ENCODE peak calls at places on chromosomes 3 and 15, in eight cellular contexts. One of them, this sample, is unnamed.

GRCh38 chr15:50542051-50542450 is 4.4 kb downstream of the USP50 start:
- DNase-seq in left ventricle myocardium inferior: no peak
- DNase-seq in mammary epithelial cell: no peak
- DNase-seq in sigmoid colon: no peak
- DNase-seq in heart left ventricle: no peak
- DNase-seq in ovary: no peak
- DNase-seq in HL-60: no peak
- DNase-seq in esophagus squamous epithelium: no peak
- DNase-seq in this sample: peak

GRCh38 chr3:87206070-87206469 is 21.0 kb upstream of the CHMP2B start:
- DNase-seq in mammary epithelial cell: peak
- DNase-seq in HL-60: no peak
- DNase-seq in ovary: no peak
- DNase-seq in left ventricle myocardium inferior: no peak
- DNase-seq in heart left ventricle: no peak
- DNase-seq in sigmoid colon: no peak
- DNase-seq in esophagus squamous epithelium: no peak
- DNase-seq in this sample: peak

GRCh38 chr3:124510290-124510689 is 220.0 kb upstream of the UMPS start:
- DNase-seq in sigmoid colon: no peak
- DNase-seq in ovary: no peak
- DNase-seq in left ventricle myocardium inferior: no peak
- DNase-seq in mammary epithelial cell: peak
- DNase-seq in HL-60: no peak
- DNase-seq in heart left ventricle: no peak
- DNase-seq in esophagus squamous epithelium: no peak
- DNase-seq in this sample: peak

GRCh38 chr3:4678320-4678719 is 185.2 kb downstream of the ITPR1 start:
- DNase-seq in ovary: no peak
- DNase-seq in HL-60: no peak
- DNase-seq in sigmoid colon: no peak
- DNase-seq in esophagus squamous epithelium: no peak
- DNase-seq in mammary epithelial cell: no peak
- DNase-seq in heart left ventricle: no peak
- DNase-seq in left ventricle myocardium inferior: no peak
- DNase-seq in this sample: no peak

GRCh38 chr3:104810896-104811295 is 555.8 kb upstream of the ALCAM start:
- DNase-seq in ovary: no peak
- DNase-seq in left ventricle myocardium inferior: no peak
- DNase-seq in mammary epithelial cell: no peak
- DNase-seq in heart left ventricle: no peak
- DNase-seq in HL-60: no peak
- DNase-seq in sigmoid colon: no peak
- DNase-seq in esophagus squamous epithelium: no peak
- DNase-seq in this sample: no peak

GRCh38 chr3:113963879-113964278 is 16.1 kb downstream of the ZDHHC23 start:
- DNase-seq in left ventricle myocardium inferior: no peak
- DNase-seq in sigmoid colon: no peak
- DNase-seq in HL-60: no peak
- DNase-seq in ovary: no peak
- DNase-seq in heart left ventricle: no peak
- DNase-seq in mammary epithelial cell: no peak
- DNase-seq in esophagus squamous epithelium: no peak
- DNase-seq in this sample: no peak

GRCh38 chr3:126941721-126942270 is 41.1 kb upstream of the PLXNA1 start:
- DNase-seq in mammary epithelial cell: peak
- DNase-seq in sigmoid colon: peak
- DNase-seq in ovary: no peak
- DNase-seq in heart left ventricle: no peak
- DNase-seq in esophagus squamous epithelium: no peak
- DNase-seq in HL-60: no peak
- DNase-seq in left ventricle myocardium inferior: no peak
- DNase-seq in this sample: no peak

GRCh38 chr3:124117486-124117885 is 125.6 kb upstream of the ROPN1 start:
- DNase-seq in heart left ventricle: no peak
- DNase-seq in HL-60: no peak
- DNase-seq in sigmoid colon: no peak
- DNase-seq in mammary epithelial cell: no peak
- DNase-seq in ovary: no peak
- DNase-seq in esophagus squamous epithelium: no peak
- DNase-seq in left ventricle myocardium inferior: peak
- DNase-seq in this sample: peak

GRCh38 chr3:129673012-129673411 is 66.5 kb upstream of the PLXND1 start:
- DNase-seq in HL-60: no peak
- DNase-seq in sigmoid colon: no peak
- DNase-seq in ovary: peak
- DNase-seq in esophagus squamous epithelium: no peak
- DNase-seq in heart left ventricle: no peak
- DNase-seq in left ventricle myocardium inferior: no peak
- DNase-seq in mammary epithelial cell: no peak
- DNase-seq in this sample: no peak

GRCh38 chr15:56149071-56149470 is 94.6 kb downstream of the RFX7 start:
- DNase-seq in HL-60: no peak
- DNase-seq in sigmoid colon: no peak
- DNase-seq in ovary: no peak
- DNase-seq in mammary epithelial cell: peak
- DNase-seq in heart left ventricle: no peak
- DNase-seq in left ventricle myocardium inferior: no peak
- DNase-seq in esophagus squamous epithelium: no peak
- DNase-seq in this sample: peak

GRCh38 chr3:44966795-44967278 is 9.1 kb downstream of the ZDHHC3 start:
- DNase-seq in left ventricle myocardium inferior: no peak
- DNase-seq in heart left ventricle: no peak
- DNase-seq in HL-60: peak
- DNase-seq in sigmoid colon: no peak
- DNase-seq in esophagus squamous epithelium: no peak
- DNase-seq in ovary: no peak
- DNase-seq in mammary epithelial cell: peak
- DNase-seq in this sample: no peak

DNA sequence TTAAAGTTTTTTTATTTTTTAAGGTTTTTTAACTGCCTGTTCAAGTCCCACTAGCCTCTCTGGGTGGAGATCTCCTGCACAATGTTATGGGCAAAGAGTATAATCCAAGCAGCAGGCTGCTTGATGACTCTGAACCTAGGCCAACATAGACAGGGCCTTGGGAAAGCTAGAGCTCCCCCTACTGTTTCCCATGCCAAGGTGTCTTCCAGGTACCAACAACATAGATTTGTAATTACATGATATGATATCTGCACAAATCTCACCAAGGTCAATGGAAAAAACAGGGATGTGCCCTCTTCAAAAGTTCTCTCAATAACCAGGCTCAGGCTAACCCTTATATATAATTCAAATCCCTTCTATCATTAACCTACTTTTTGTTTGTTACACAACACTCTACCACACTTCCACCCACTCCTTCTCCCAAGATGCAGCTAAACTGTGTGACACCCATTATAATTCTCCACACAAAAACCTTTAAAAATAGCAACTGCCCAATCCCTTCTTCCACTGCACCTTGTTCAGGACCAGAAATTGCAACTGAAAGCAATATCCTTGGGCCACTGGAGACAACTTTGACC is 43.8 kb downstream of the RBM15B start:
- DNase-seq in mammary epithelial cell: peak
- DNase-seq in HL-60: peak
- DNase-seq in heart left ventricle: peak
- DNase-seq in esophagus squamous epithelium: no peak
- DNase-seq in ovary: no peak
- DNase-seq in sigmoid colon: no peak
- DNase-seq in left ventricle myocardium inferior: no peak
- DNase-seq in this sample: peak
- TF ChIP-seq CTCF in mammary epithelial cell: peak
- TF ChIP-seq CTCF in HL-60: peak
- TF ChIP-seq CTCF in heart left ventricle: peak
- TF ChIP-seq CTCF in esophagus squamous epithelium: peak
- TF ChIP-seq CTCF in ovary: no peak
- TF ChIP-seq CTCF in sigmoid colon: peak
- TF ChIP-seq CTCF in left ventricle myocardium inferior: peak
- TF ChIP-seq CTCF in this sample: peak

DNA sequence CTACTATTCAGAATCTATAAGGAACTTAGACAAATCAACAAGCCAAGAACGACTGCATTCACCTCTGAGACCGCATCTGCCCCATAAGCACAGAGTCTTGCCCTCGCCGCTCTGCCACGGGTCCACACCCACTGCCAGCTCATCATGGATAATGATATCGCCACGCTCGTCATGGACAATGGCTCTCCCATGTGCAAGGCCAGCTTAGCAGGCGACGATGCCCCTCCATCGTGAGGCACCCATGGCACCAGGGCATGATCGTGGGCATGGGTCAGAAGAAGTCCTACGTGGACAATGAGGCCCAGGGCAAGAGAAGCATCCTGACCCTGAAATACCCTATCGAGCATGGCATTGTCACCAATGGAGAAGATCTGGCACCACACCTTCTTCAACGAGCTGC is 92.1 kb upstream of the FXR1 start:
- DNase-seq in esophagus squamous epithelium: no peak
- DNase-seq in mammary epithelial cell: no peak
- DNase-seq in heart left ventricle: no peak
- DNase-seq in left ventricle myocardium inferior: no peak
- DNase-seq in sigmoid colon: no peak
- DNase-seq in HL-60: no peak
- DNase-seq in ovary: no peak
- DNase-seq in this sample: no peak
- H3K4me3 ChIP-seq in esophagus squamous epithelium: no peak
- H3K4me3 ChIP-seq in mammary epithelial cell: no peak
- H3K4me3 ChIP-seq in heart left ventricle: no peak
- H3K4me3 ChIP-seq in left ventricle myocardium inferior: no peak
- H3K4me3 ChIP-seq in sigmoid colon: no peak
- H3K4me3 ChIP-seq in HL-60: no peak
- H3K4me3 ChIP-seq in ovary: no peak
- H3K4me3 ChIP-seq in this sample: no peak

DNA sequence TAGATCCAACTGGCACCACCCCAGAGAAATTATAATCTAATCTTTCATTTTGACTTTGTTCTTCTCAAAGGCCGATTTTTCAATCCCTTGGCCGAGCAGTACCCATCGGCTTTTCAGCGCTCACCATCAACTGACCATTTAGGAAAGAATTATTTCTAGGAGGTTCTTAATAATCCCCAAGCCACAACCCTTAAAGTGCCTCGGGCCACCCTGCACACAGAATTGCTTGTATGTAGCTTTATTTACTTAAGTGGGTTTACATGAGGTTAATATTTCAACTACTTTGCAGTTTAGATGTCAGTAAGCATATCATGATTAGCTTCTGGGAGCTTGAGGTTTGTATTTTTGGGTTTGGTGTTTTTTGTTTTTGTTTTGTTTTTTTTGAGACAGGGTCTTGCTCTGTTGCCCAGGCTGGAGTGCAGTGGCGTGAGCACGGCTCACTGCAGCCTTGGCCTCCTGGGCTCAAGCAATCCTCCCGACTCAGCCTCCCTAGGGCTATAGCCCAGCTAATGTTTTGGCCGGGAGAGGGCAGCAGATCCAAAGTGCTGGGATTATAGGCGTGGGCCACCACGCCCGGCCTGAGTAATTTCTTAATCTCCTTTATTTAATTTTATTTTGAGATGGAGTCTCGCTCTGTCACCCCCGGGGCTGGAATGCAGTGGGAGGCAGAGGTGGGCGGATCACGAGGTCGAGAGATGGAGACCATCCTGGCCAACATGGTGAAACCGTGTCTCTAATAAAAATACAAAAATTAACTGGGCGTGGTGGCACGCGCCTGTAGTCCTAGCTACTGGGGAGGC is 801 bp upstream of the CDAN1 start:
- DNase-seq in ovary: no peak
- DNase-seq in heart left ventricle: no peak
- DNase-seq in sigmoid colon: peak
- DNase-seq in left ventricle myocardium inferior: no peak
- DNase-seq in esophagus squamous epithelium: no peak
- DNase-seq in mammary epithelial cell: peak
- DNase-seq in HL-60: no peak
- DNase-seq in this sample: peak
- TF ChIP-seq CTCF in ovary: no peak
- TF ChIP-seq CTCF in heart left ventricle: no peak
- TF ChIP-seq CTCF in sigmoid colon: no peak
- TF ChIP-seq CTCF in left ventricle myocardium inferior: no peak
- TF ChIP-seq CTCF in esophagus squamous epithelium: peak
- TF ChIP-seq CTCF in mammary epithelial cell: peak
- TF ChIP-seq CTCF in HL-60: no peak
- TF ChIP-seq CTCF in this sample: peak

GRCh38 chr3:82130056-82130455 is 368.6 kb upstream of the GBE1 start:
- DNase-seq in mammary epithelial cell: no peak
- DNase-seq in heart left ventricle: no peak
- DNase-seq in HL-60: peak
- DNase-seq in left ventricle myocardium inferior: no peak
- DNase-seq in sigmoid colon: no peak
- DNase-seq in esophagus squamous epithelium: no peak
- DNase-seq in ovary: no peak
- DNase-seq in this sample: no peak
- H3K4me3 ChIP-seq in mammary epithelial cell: no peak
- H3K4me3 ChIP-seq in heart left ventricle: no peak
- H3K4me3 ChIP-seq in HL-60: no peak
- H3K4me3 ChIP-seq in left ventricle myocardium inferior: no peak
- H3K4me3 ChIP-seq in sigmoid colon: no peak
- H3K4me3 ChIP-seq in esophagus squamous epithelium: no peak
- H3K4me3 ChIP-seq in ovary: no peak
- H3K4me3 ChIP-seq in this sample: no peak

GRCh38 chr15:89776274-89777072 is at the start of gene MESP2:
- DNase-seq in esophagus squamous epithelium: no peak
- DNase-seq in heart left ventricle: peak
- DNase-seq in mammary epithelial cell: peak
- DNase-seq in ovary: peak
- DNase-seq in HL-60: peak
- DNase-seq in sigmoid colon: peak
- DNase-seq in left ventricle myocardium inferior: peak
- DNase-seq in this sample: peak
- TF ChIP-seq CTCF in esophagus squamous epithelium: peak
- TF ChIP-seq CTCF in heart left ventricle: peak
- TF ChIP-seq CTCF in mammary epithelial cell: peak
- TF ChIP-seq CTCF in ovary: no peak
- TF ChIP-seq CTCF in HL-60: no peak
- TF ChIP-seq CTCF in sigmoid colon: peak
- TF ChIP-seq CTCF in left ventricle myocardium inferior: peak
- TF ChIP-seq CTCF in this sample: peak

DNA sequence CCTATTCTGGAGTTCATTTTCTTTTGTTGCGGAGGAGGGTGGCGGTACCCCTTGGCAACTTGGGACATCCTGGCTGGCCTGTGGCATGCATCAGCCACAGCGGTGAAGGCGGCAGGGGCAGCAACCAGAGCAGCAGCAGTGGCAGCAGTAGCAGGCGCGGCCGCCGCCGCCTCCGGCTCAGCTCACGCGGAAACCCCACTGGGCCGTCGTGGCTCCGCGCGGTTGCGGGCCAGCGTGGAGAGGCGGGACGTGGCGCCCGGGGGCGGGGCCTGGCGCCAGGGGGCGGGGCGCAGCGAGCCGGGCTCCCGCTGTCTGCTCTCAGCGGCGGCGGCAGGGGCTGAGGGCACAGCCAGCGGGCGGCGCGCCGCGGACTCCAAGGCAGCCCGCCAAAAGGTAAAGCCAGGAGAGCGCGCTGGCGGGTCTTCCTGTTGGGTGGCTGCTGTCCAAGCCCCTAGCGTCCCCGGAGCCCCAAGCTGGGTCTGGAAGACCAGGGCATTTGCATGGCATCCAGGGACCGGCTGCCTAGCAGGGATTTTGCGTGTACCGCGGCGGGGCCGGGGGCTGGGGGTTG is 334.4 kb upstream of the THRB start:
- DNase-seq in heart left ventricle: peak
- DNase-seq in sigmoid colon: peak
- DNase-seq in left ventricle myocardium inferior: peak
- DNase-seq in HL-60: no peak
- DNase-seq in ovary: no peak
- DNase-seq in esophagus squamous epithelium: no peak
- DNase-seq in mammary epithelial cell: no peak
- DNase-seq in this sample: no peak
- H3K4me3 ChIP-seq in heart left ventricle: peak
- H3K4me3 ChIP-seq in sigmoid colon: peak
- H3K4me3 ChIP-seq in left ventricle myocardium inferior: peak
- H3K4me3 ChIP-seq in HL-60: no peak
- H3K4me3 ChIP-seq in ovary: peak
- H3K4me3 ChIP-seq in esophagus squamous epithelium: peak
- H3K4me3 ChIP-seq in mammary epithelial cell: no peak
- H3K4me3 ChIP-seq in this sample: no peak

This sample was measured in fibroblast of mammary gland.